ENCODE peak calls at places on chromosomes 4 and X, in four cellular contexts. One of them, this sample, is unnamed.

GRCh38 chrX:55716937-55717336 is 612 bp upstream of the RRAGB start:
- DNase-seq in HAP-1: no peak
- DNase-seq in ureter: no peak
- DNase-seq in AG04450: no peak
- DNase-seq in this sample: no peak

GRCh38 chrX:53374923-53375322 is 47.5 kb downstream of the SMC1A start:
- DNase-seq in HAP-1: no peak
- DNase-seq in ureter: no peak
- DNase-seq in AG04450: no peak
- DNase-seq in this sample: no peak

GRCh38 chr4:128572778-128573241 is 236.7 kb upstream of the JADE1 start:
- DNase-seq in HAP-1: no peak
- DNase-seq in ureter: no peak
- DNase-seq in AG04450: no peak
- DNase-seq in this sample: no peak

GRCh38 chr4:7193040-7193958 is 961 bp downstream of the SORCS2 start:
- DNase-seq in HAP-1: peak
- DNase-seq in ureter: peak
- DNase-seq in AG04450: no peak
- DNase-seq in this sample: no peak

GRCh38 chr4:26176621-26177121 is 144.1 kb upstream of the RBPJ start:
- DNase-seq in HAP-1: no peak
- DNase-seq in ureter: no peak
- DNase-seq in AG04450: no peak
- DNase-seq in this sample: no peak

GRCh38 chr4:16238304-16238703 is 12.0 kb upstream of the TAPT1 start:
- DNase-seq in HAP-1: no peak
- DNase-seq in ureter: no peak
- DNase-seq in AG04450: no peak
- DNase-seq in this sample: no peak

GRCh38 chr4:128574706-128575105 is 234.8 kb upstream of the JADE1 start:
- DNase-seq in HAP-1: peak
- DNase-seq in ureter: peak
- DNase-seq in AG04450: no peak
- DNase-seq in this sample: no peak

GRCh38 chr4:185343726-185344581 is 51.8 kb downstream of the LRP2BP start:
- DNase-seq in HAP-1: no peak
- DNase-seq in ureter: no peak
- DNase-seq in AG04450: no peak
- DNase-seq in this sample: no peak

GRCh38 chr4:15864771-15865566 is 73.6 kb downstream of the FGFBP1 start:
- DNase-seq in HAP-1: no peak
- DNase-seq in ureter: no peak
- DNase-seq in AG04450: no peak
- DNase-seq in this sample: no peak

GRCh38 chr4:152534541-152535231 is 1.2 kb downstream of the FBXW7 start:
- DNase-seq in HAP-1: peak
- DNase-seq in ureter: no peak
- DNase-seq in AG04450: no peak
- DNase-seq in this sample: no peak

GRCh38 chrX:8815460-8816065 is 14.4 kb upstream of the FAM9A start:
- DNase-seq in HAP-1: peak
- DNase-seq in ureter: no peak
- DNase-seq in AG04450: peak
- DNase-seq in this sample: peak

GRCh38 chr4:90328558-90328957 is 201.4 kb downstream of the CCSER1 start:
- DNase-seq in HAP-1: peak
- DNase-seq in ureter: no peak
- DNase-seq in AG04450: no peak
- DNase-seq in this sample: no peak

GRCh38 chrX:129641941-129642340 is 12.8 kb downstream of the APLN start:
- DNase-seq in HAP-1: no peak
- DNase-seq in ureter: no peak
- DNase-seq in AG04450: no peak
- DNase-seq in this sample: no peak

GRCh38 chr4:31647776-31648175 is 927.6 kb downstream of the PCDH7 start:
- DNase-seq in HAP-1: no peak
- DNase-seq in ureter: no peak
- DNase-seq in AG04450: no peak
- DNase-seq in this sample: no peak

GRCh38 chr4:1380368-1381151 is 25.7 kb downstream of the NKX1-1 start:
- DNase-seq in HAP-1: no peak
- DNase-seq in ureter: no peak
- DNase-seq in AG04450: no peak
- DNase-seq in this sample: no peak

GRCh38 chr4:181860668-181861067 is 382.5 kb upstream of the TENM3 start:
- DNase-seq in HAP-1: no peak
- DNase-seq in ureter: no peak
- DNase-seq in AG04450: no peak
- DNase-seq in this sample: no peak

GRCh38 chrX:103538728-103539127 is 19.4 kb upstream of the RAB40A start:
- DNase-seq in HAP-1: no peak
- DNase-seq in ureter: no peak
- DNase-seq in AG04450: no peak
- DNase-seq in this sample: no peak

GRCh38 chr4:137129471-137130244 is 402.6 kb downstream of the PCDH18 start:
- DNase-seq in HAP-1: no peak
- DNase-seq in ureter: no peak
- DNase-seq in AG04450: peak
- DNase-seq in this sample: peak

GRCh38 chr4:152150214-152150613 is 385.7 kb downstream of the FBXW7 start:
- DNase-seq in HAP-1: no peak
- DNase-seq in ureter: no peak
- DNase-seq in AG04450: no peak
- DNase-seq in this sample: no peak

GRCh38 chr4:136526517-136526916 is 1005.8 kb downstream of the PCDH18 start:
- DNase-seq in HAP-1: no peak
- DNase-seq in ureter: no peak
- DNase-seq in AG04450: no peak
- DNase-seq in this sample: no peak

GRCh38 chrX:152656890-152657289 is 19.2 kb downstream of the GABRQ start:
- DNase-seq in HAP-1: no peak
- DNase-seq in ureter: no peak
- DNase-seq in AG04450: no peak
- DNase-seq in this sample: no peak

GRCh38 chrX:1392376-1393130 is 640 bp upstream of the SLC25A6 start:
- DNase-seq in HAP-1: peak
- DNase-seq in ureter: peak
- DNase-seq in AG04450: peak
- DNase-seq in this sample: no peak

GRCh38 chr4:40540801-40541200 is 88.9 kb downstream of the RBM47 start:
- DNase-seq in HAP-1: no peak
- DNase-seq in ureter: no peak
- DNase-seq in AG04450: no peak
- DNase-seq in this sample: no peak

GRCh38 chrX:78945186-78945912 is at the start of gene P2RY10:
- DNase-seq in HAP-1: no peak
- DNase-seq in ureter: no peak
- DNase-seq in AG04450: no peak
- DNase-seq in this sample: no peak

GRCh38 chr4:69689530-69690111 is 36.6 kb upstream of the UGT2A1 start:
- DNase-seq in HAP-1: no peak
- DNase-seq in ureter: no peak
- DNase-seq in AG04450: peak
- DNase-seq in this sample: peak

GRCh38 chr4:76803522-76803921 is 94.4 kb downstream of the SOWAHB start:
- DNase-seq in HAP-1: no peak
- DNase-seq in ureter: no peak
- DNase-seq in AG04450: peak
- DNase-seq in this sample: peak

GRCh38 chr4:102223461-102223860 is 121.8 kb downstream of the SLC39A8 start:
- DNase-seq in HAP-1: no peak
- DNase-seq in ureter: no peak
- DNase-seq in AG04450: no peak
- DNase-seq in this sample: no peak

GRCh38 chr4:181822005-181822375 is 421.2 kb upstream of the TENM3 start:
- DNase-seq in HAP-1: peak
- DNase-seq in ureter: no peak
- DNase-seq in AG04450: no peak
- DNase-seq in this sample: no peak

GRCh38 chrX:41180194-41180902 is 95.1 kb downstream of the USP9X start:
- DNase-seq in HAP-1: peak
- DNase-seq in ureter: no peak
- DNase-seq in AG04450: peak
- DNase-seq in this sample: peak

GRCh38 chrX:11470231-11470630 is 177.0 kb downstream of the AMELX start:
- DNase-seq in HAP-1: no peak
- DNase-seq in ureter: no peak
- DNase-seq in AG04450: no peak
- DNase-seq in this sample: no peak

GRCh38 chr4:4277531-4277930 is 12.4 kb downstream of the LYAR start:
- DNase-seq in HAP-1: no peak
- DNase-seq in ureter: no peak
- DNase-seq in AG04450: no peak
- DNase-seq in this sample: no peak

GRCh38 chr4:25223770-25224375 is 10.0 kb upstream of the PI4K2B start:
- DNase-seq in HAP-1: peak
- DNase-seq in ureter: no peak
- DNase-seq in AG04450: no peak
- DNase-seq in this sample: no peak

GRCh38 chrX:17057209-17057608 is 110.8 kb downstream of the REPS2 start:
- DNase-seq in HAP-1: no peak
- DNase-seq in ureter: no peak
- DNase-seq in AG04450: no peak
- DNase-seq in this sample: no peak

GRCh38 chrX:129655547-129656248 is 942 bp upstream of the APLN start:
- DNase-seq in HAP-1: no peak
- DNase-seq in ureter: no peak
- DNase-seq in AG04450: no peak
- DNase-seq in this sample: no peak

GRCh38 chrX:108415891-108416290 is 22.3 kb downstream of the COL4A6 start:
- DNase-seq in HAP-1: no peak
- DNase-seq in ureter: no peak
- DNase-seq in AG04450: no peak
- DNase-seq in this sample: no peak